ENCODE peak calls at places on chromosomes 12 and 14, in eight cellular contexts. K is hepatocyte, D is GM12878, T is neural progenitor cell, A is GM23248, R is PC-9, C is HCT116, L is astrocyte. G is an unnamed sample.
A peak's percentile ranks its signal among the peaks of the same experiment; 100 is the strongest.

GRCh38 chr14:44339256-44339655 is 167.8 kb downstream of the FSCB start:
- DNase-seq in K (no peak), D (no peak), T (no peak), A (no peak), R (no peak), C (no peak), L (peak; percentile 23), G (peak; percentile 47)

GRCh38 chr12:7157391-7157790 is 27.2 kb downstream of the CLSTN3 start:
- DNase-seq in K (no peak), D (no peak), T (no peak), A (no peak), R (peak; percentile 3), C (no peak), L (no peak), G (no peak)

GRCh38 chr12:26402648-26403047 is 207.3 kb downstream of the SSPN start:
- DNase-seq in K (peak; percentile 27), D (no peak), T (no peak), A (peak; percentile 2), R (peak; percentile 93), C (peak; percentile 58), L (peak; percentile 4), G (no peak)

GRCh38 chr12:76247026-76247688 is 101.1 kb downstream of the BBS10 start:
- DNase-seq in K (no peak), D (no peak), T (no peak), A (peak; percentile 63), R (no peak), C (no peak), L (no peak), G (no peak)

GRCh38 chr12:7015555-7016370 is 2.5 kb downstream of the LPCAT3 start:
- DNase-seq in K (no peak), D (no peak), T (no peak), A (no peak), R (no peak), C (no peak), L (no peak), G (no peak)

GRCh38 chr12:115325858-115326257 is 641.9 kb upstream of the TBX3 start:
- DNase-seq in K (no peak), D (no peak), T (no peak), A (peak; percentile 12), R (no peak), C (no peak), L (no peak), G (no peak)

GRCh38 chr14:22370084-22370847 is 218.8 kb downstream of the DAD1 start:
- DNase-seq in K (no peak), D (no peak), T (no peak), A (peak; percentile 83), R (peak; percentile 70), C (no peak), L (peak; percentile 65), G (no peak)

GRCh38 chr12:57000393-57000792 is 6.0 kb downstream of the ZBTB39 start:
- DNase-seq in K (no peak), D (no peak), T (no peak), A (peak; percentile 67), R (no peak), C (no peak), L (no peak), G (no peak)

GRCh38 chr12:102956738-102957338 is 636 bp upstream of the ASCL1 start:
- DNase-seq in K (no peak), D (no peak), T (no peak), A (no peak), R (no peak), C (no peak), L (no peak), G (no peak)
- TF ChIP-seq EZH2 in K (no peak), D (no peak), T (peak; percentile 57), A (no peak), R (no peak), C (no peak), L (peak; percentile 17), G (no peak)

GRCh38 chr14:74275265-74275841 is 27.4 kb downstream of the ABCD4 start:
- DNase-seq in K (peak; percentile 59), D (no peak), T (no peak), A (peak; percentile 97), R (peak; percentile 91), C (peak; percentile 40), L (peak; percentile 65), G (peak; percentile 65)
- H3K4me2 ChIP-seq in K (no peak overlapping the region), D (no peak overlapping the region), T (no peak overlapping the region), A (no peak overlapping the region), R (peak overlapping the region; percentile 42), C (peak overlapping the region; percentile 70), L (no peak overlapping the region), G (no peak overlapping the region)

GRCh38 chr14:91252901-91253794 is 8.6 kb upstream of the GPR68 start:
- DNase-seq in K (peak; percentile 61), D (no peak), T (peak; percentile 84), A (peak; percentile 70), R (no peak), C (no peak), L (no peak), G (no peak)

GRCh38 chr14:91249841-91250616 is 5.5 kb upstream of the GPR68 start:
- DNase-seq in K (peak; percentile 36), D (peak; percentile 90), T (peak; percentile 85), A (peak; percentile 38), R (no peak), C (no peak), L (peak; percentile 74), G (no peak)

GRCh38 chr14:91253795-91254323 is 9.4 kb upstream of the GPR68 start:
- DNase-seq in K (no peak), D (no peak), T (no peak), A (no peak), R (no peak), C (no peak), L (no peak), G (no peak)

GRCh38 chr14:91254456-91254855 is 10.0 kb upstream of the GPR68 start:
- DNase-seq in K (no peak), D (no peak), T (no peak), A (no peak), R (no peak), C (no peak), L (no peak), G (no peak)

GRCh38 chr14:91250912-91251311 is 6.4 kb upstream of the GPR68 start:
- DNase-seq in K (no peak), D (no peak), T (no peak), A (peak; percentile 62), R (no peak), C (no peak), L (no peak), G (no peak)
- H3K4me1 ChIP-seq in K (peaks cover 8% of the 10 kb centered on the region), D (peaks cover 39% of the 10 kb centered on the region), T (peaks cover 22% of the 10 kb centered on the region), A (peaks cover 19% of the 10 kb centered on the region), R (no peaks in the 10 kb centered on the region), C (peaks cover 11% of the 10 kb centered on the region), L (peaks cover 10% of the 10 kb centered on the region), G (peaks cover 2% of the 10 kb centered on the region)

DNA sequence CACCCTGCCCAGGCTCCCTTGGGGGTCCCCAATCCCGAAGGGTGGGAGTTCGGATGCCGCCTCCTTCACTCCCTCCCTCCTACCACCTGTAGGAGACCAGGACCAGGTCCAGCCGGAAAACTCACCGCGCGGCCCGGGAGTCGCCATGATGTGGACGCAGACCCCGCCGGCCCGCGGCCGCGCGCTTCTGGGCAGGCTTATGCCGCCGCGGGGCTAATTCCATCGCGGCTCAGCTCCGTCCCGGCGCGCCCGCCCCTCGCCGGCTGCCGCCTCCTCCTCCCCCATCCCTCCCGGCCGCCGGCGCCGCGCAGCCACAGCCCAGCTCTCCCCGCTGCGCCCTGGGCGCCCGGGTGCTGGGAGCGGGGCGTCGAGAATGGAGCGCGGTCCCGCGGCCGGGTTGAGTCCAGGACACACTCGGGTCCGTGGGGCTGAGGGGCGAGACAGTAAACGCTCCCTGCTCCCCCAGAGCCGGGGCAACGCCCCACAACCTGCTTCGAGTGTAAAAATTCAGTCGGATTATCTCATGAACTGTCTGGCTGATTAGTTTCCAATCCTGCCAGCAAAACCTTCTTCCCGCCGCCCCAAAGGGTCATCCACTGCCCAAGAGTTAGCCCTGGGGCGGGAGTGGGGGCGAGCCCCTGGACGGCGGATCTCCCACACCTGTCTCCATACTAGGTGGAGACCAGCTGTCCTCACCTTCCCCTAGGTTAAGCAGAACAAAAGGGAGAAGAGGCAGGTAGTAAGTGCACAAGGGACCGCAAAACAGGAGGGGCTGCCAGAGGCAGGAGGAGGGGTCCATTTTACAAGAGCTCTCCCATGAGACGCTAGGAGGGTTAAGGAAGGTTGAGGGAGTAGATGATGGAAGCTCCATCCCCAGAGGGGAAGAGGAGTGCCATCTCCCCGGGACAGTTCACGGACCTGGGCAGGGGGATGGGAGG is at the start of gene ANO2:
- DNase-seq in K (peak; percentile 73), D (no peak), T (peak; percentile 90), A (peak; percentile 44), R (no peak), C (no peak), L (no peak), G (peak; percentile 21)
- TF ChIP-seq EZH2 in K (peak; percentile 17), D (no peak), T (no peak), A (peak; percentile 36), R (peak; percentile 7), C (no peak), L (peak; percentile 77), G (peak; percentile 72)

DNA sequence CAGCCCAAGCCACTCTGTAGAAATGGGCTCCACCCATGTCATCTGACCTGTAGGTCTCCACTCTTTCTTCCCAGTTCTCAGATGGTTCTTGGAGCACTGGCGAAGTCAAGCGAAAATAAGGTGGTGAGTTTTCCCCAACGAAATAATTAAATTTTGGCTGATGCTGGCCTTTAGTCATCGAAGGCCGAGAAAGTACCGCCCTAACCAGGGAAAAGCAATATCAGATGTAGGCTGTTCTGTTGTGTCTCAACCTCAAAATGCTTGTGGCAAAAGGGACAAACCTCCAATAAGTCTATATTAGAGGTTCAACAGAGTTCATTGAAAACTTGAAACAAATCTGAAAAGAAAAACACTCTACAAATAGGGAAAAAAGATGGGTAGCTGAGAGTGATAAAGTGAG is 48.6 kb upstream of the BCAT1 start:
- DNase-seq in K (no peak), D (no peak), T (no peak), A (peak; percentile 14), R (no peak), C (no peak), L (peak; percentile 40), G (peak; percentile 40)
- H3K4me2 ChIP-seq in K (no peak overlapping the region), D (peak overlapping the region; percentile 98), T (no peak overlapping the region), A (no peak overlapping the region), R (no peak overlapping the region), C (no peak overlapping the region), L (peak overlapping the region; percentile 69), G (no peak overlapping the region)

G was measured in fibroblast of lung.